ENCODE peak calls at places on chromosome 2, in four cellular contexts. U is K562, V is HepG2, C is GM12878. B is an unnamed sample.

GRCh38 chr2:104915107-104915793 is 61.3 kb downstream of the POU3F3 start:
- DNase-seq in U (no peak), V (no peak), C (no peak), B (no peak)

GRCh38 chr2:17257194-17257909 is 260.9 kb downstream of the RAD51AP2 start:
- DNase-seq in U (no peak), V (no peak), C (no peak), B (no peak)

GRCh38 chr2:950627-950992 is at the start of gene SNTG2:
- DNase-seq in U (peak; percentile 88), V (no peak), C (no peak), B (peak; percentile 97)

GRCh38 chr2:7269993-7270392 is 352.8 kb downstream of the RNF144A start:
- DNase-seq in U (no peak), V (no peak), C (no peak), B (no peak)

GRCh38 chr2:152473151-152473857 is 138.3 kb downstream of the FMNL2 start:
- DNase-seq in U (no peak), V (peak; percentile 51), C (no peak), B (no peak)

GRCh38 chr2:105576050-105576439 is 168.7 kb upstream of the NCK2 start:
- DNase-seq in U (no peak), V (no peak), C (no peak), B (no peak)

GRCh38 chr2:29014811-29015414 is 33.8 kb downstream of the TOGARAM2 start:
- DNase-seq in U (no peak), V (no peak), C (no peak), B (no peak)

GRCh38 chr2:201707753-201708152 is 9.3 kb upstream of the MPP4 start:
- DNase-seq in U (no peak), V (no peak), C (no peak), B (no peak)

GRCh38 chr2:233824373-233824772 is 30.0 kb downstream of the HJURP start:
- DNase-seq in U (no peak), V (no peak), C (no peak), B (no peak)

GRCh38 chr2:68569604-68570003 is 73.8 kb upstream of the PROKR1 start:
- DNase-seq in U (no peak), V (no peak), C (no peak), B (no peak)

GRCh38 chr2:33126973-33127372 is 180.2 kb downstream of the LTBP1 start:
- DNase-seq in U (no peak), V (no peak), C (no peak), B (no peak)

GRCh38 chr2:37616674-37616999 is 54.8 kb downstream of the CDC42EP3 start:
- DNase-seq in U (peak; percentile 11), V (no peak), C (no peak), B (no peak)

GRCh38 chr2:10210336-10210735 is 87.8 kb downstream of the RRM2 start:
- DNase-seq in U (no peak), V (no peak), C (no peak), B (no peak)

GRCh38 chr2:189217546-189217945 is 38.0 kb upstream of the COL5A2 start:
- DNase-seq in U (no peak), V (no peak), C (no peak), B (no peak)

GRCh38 chr2:233690444-233690843 is 2.2 kb upstream of the UGT1A6 start:
- DNase-seq in U (no peak), V (no peak), C (no peak), B (no peak)

GRCh38 chr2:51505533-51505932 is 473.6 kb upstream of the NRXN1 start:
- DNase-seq in U (no peak), V (no peak), C (no peak), B (no peak)

GRCh38 chr2:10150436-10150835 is 27.9 kb downstream of the RRM2 start:
- DNase-seq in U (no peak), V (no peak), C (no peak), B (no peak)

GRCh38 chr2:217611626-217612127 is 391.1 kb downstream of the TNS1 start:
- DNase-seq in U (no peak), V (no peak), C (no peak), B (no peak)

GRCh38 chr2:217611056-217611455 is 391.7 kb downstream of the TNS1 start:
- DNase-seq in U (no peak), V (no peak), C (no peak), B (no peak)

GRCh38 chr2:217612920-217613319 is 389.9 kb downstream of the TNS1 start:
- DNase-seq in U (no peak), V (no peak), C (no peak), B (no peak)

GRCh38 chr2:217609952-217610351 is 392.8 kb downstream of the TNS1 start:
- DNase-seq in U (no peak), V (no peak), C (no peak), B (no peak)

DNA sequence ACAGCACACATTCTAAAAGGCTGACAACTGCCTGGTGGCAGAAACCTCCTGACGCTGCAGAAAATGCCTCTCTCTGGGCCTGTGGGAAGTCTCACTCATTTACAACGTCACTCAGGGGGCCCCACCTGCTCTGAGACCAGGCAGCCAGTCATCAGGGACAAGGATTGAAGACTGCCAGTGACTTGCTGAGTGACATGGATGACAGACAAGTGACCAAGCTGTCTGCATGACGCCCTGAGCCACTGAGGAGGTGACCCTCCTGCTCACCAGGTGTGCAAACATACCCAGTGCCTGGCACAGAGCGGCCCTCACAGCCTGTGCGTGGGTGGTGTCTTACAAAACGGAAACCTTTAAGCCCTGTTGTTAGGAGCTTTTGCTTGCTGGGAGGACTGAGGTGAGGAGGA is 392.4 kb downstream of the TNS1 start:
- DNase-seq in U (no peak), V (no peak), C (peak; percentile 31), B (no peak)
- TF ChIP-seq ZBTB33 in U (no peak), V (no peak), C (no peak), B (no peak)

DNA sequence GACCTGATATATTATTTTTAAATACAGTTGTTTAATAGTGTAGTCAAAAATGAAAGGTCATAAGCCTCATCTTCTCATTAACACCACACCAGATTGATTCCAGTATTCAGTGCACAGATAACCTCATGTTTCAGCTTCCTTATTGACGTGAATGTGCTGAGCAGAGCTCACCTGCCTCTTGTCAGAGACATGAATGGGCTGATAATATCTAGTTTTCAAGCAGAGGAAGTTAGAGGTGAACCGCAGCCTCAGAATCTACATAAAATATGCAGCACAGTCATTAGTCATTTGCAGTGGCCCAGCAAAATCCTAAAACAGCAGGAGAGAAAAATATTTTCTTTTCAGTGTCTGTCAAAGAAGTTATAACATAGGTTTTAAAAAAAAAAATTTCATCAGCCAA is 216.2 kb downstream of the GBX2 start:
- DNase-seq in U (no peak), V (no peak), C (no peak), B (no peak)
- TF ChIP-seq TAF1 in U (no peak), V (no peak), C (no peak), B (no peak)

DNA sequence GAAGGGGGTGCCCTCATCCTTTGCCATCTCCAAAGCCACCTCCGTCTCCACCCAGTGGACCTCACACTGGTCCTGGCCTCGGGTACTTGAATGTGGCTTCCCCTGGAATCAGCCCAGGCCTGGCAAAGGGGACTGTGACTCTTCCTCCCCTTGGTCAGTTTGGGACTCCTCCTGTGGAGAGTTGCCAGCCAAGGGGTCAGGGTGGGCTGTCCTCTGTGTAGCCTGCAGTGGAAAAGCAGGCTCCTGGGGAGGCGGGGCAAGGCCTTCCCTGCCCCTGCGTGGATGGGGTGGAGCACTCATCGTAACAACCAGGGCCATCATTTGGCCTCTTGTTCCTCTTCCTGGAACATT is 59.8 kb downstream of the INHBB start:
- DNase-seq in U (no peak), V (no peak), C (no peak), B (no peak)
- TF ChIP-seq ZBTB33 in U (no peak), V (no peak), C (no peak), B (no peak)

DNA sequence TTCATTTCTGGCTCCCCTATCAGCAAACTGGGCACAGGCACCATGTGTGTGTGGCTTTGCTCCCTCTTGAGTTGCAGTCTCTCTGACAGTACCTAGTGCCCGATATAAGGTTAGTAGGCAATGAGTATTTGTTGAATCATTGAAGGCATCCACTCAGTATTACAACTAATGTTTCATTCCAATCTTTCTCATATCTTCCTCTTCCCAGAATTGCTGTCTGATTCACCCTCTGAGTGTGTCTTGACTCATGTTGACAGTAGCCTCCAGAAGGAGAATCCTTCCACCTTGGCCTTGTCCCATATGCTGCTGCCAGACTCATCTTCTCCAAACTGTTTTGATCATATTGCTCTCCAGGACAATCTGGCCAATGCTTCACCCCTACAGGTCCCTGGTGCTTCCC is 202.5 kb downstream of the LRRTM1 start:
- DNase-seq in U (no peak), V (no peak), C (no peak), B (no peak)
- TF ChIP-seq TAF1 in U (no peak), V (no peak), C (no peak), B (no peak)

DNA sequence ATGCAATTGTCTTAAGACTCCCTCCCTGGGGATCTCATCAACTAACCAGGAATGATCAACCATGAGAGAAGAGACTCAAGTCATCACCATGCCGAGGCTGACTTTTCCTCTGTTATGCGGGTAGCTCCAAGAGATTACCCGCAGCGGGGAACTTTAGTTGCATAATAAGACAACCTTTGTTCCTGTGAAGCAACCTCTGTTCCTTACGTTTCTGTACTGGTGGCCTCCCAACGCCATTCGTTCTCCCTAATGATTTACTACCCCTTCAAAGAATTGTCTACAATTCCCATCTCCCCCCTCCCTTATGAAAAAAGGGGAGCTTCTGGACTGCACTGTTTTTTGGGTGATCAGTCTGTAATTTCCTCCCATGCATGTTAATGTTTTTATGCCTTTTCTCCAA is 66.1 kb upstream of the LRPPRC start:
- DNase-seq in U (no peak), V (peak; percentile 66), C (no peak), B (no peak)
- TF ChIP-seq ZBTB33 in U (no peak), V (no peak), C (no peak), B (no peak)

GRCh38 chr2:77977486-77978063 is 455.4 kb upstream of the LRRTM4 start:
- DNase-seq in U (peak; percentile 5), V (no peak), C (no peak), B (no peak)
- TF ChIP-seq TAF1 in U (no peak), V (no peak), C (no peak), B (no peak)

DNA sequence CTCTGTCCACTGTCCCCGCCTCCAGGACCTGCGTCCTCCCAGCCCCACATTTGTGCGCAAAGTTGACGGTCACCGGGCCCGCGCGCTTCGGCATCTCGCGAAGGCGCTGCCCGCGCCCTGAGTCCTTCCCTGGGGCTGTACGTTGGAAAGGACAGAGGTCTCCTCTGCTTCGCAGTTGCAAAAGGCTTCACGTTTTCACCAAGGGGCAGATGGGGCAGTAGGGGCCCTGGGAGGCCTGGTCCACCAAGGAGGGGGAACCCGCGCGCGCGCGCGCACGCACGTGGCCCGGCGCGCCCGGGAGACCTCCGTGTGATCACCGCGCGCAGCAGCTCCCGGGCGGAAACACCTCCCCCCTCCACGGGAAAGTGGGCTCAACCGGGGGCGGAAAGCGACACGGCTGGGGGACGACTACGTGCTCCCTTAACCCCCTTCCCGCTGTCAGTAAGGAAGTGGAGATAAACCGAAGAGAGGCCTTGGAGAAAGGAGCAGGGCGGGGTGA is 21.9 kb downstream of the TEX44 start:
- DNase-seq in U (no peak), V (no peak), C (no peak), B (peak; percentile 69)
- TF ChIP-seq ZBTB33 in U (peak; percentile 11), V (peak; percentile 93), C (no peak), B (no peak)